ENCODE peak calls at places on chromosomes 13 and 19, in nine cellular contexts. X, T, W, H, N, G, P, L and E are unnamed samples.
A peak's percentile ranks its signal among the peaks of the same experiment; 100 is the strongest.

GRCh38 chr19:46408611-46409039 is 4.7 kb downstream of the CCDC8 start:
- DNase-seq in L (peak; percentile 44), X (no peak), P (no peak), H (peak; percentile 72), G (peak; percentile 70), N (no peak), W (peak; percentile 84), T (no peak), E (no peak)

GRCh38 chr19:6219592-6220290 is 60.0 kb downstream of the MLLT1 start:
- DNase-seq in X (no peak), P (no peak), L (no peak), T (no peak), H (no peak), W (no peak), N (no peak), G (no peak), E (no peak)

GRCh38 chr13:43908156-43909126 is 28.7 kb downstream of the LACC1 start:
- DNase-seq in G (no peak), H (peak; percentile 18), N (peak; percentile 42), L (peak; percentile 58), T (no peak), W (no peak), X (peak; percentile 8), P (no peak), E (no peak)

GRCh38 chr13:114046447-114046846 is 72.6 kb upstream of the C13orf46 start:
- DNase-seq in T (no peak), G (no peak), W (no peak), P (no peak), H (no peak), L (no peak), X (no peak), N (no peak), E (no peak)

GRCh38 chr13:47277774-47278173 is 380.9 kb upstream of the HTR2A start:
- DNase-seq in N (no peak), W (no peak), H (peak; percentile 15), T (no peak), L (no peak), P (no peak), X (no peak), G (no peak), E (no peak)

GRCh38 chr13:95560387-95560786 is 7.9 kb downstream of the CLDN10 start:
- DNase-seq in H (no peak), P (no peak), W (no peak), N (no peak), G (no peak), L (no peak), X (no peak), T (no peak), E (no peak)

GRCh38 chr13:39616087-39616694 is 13.2 kb upstream of the LHFPL6 start:
- DNase-seq in P (no peak), N (peak; percentile 63), H (peak; percentile 43), L (peak; percentile 84), W (no peak), G (peak; percentile 40), X (peak; percentile 29), T (no peak), E (no peak)

GRCh38 chr13:86174632-86175031 is 375.4 kb upstream of the SLITRK6 start:
- DNase-seq in H (no peak), P (no peak), T (no peak), W (no peak), L (no peak), G (no peak), X (no peak), N (no peak), E (no peak)

GRCh38 chr19:16624236-16624635 is 3.8 kb downstream of the MED26 start:
- DNase-seq in L (no peak), T (no peak), X (no peak), H (no peak), G (peak; percentile 42), P (no peak), W (no peak), N (no peak), E (no peak)

GRCh38 chr13:99277629-99278028 is 19.4 kb upstream of the GPR18 start:
- DNase-seq in W (no peak), X (no peak), N (no peak), G (no peak), L (no peak), H (no peak), T (no peak), P (no peak), E (no peak)

GRCh38 chr19:22532388-22533310 is 101.5 kb upstream of the ZNF492 start:
- DNase-seq in W (peak; percentile 64), P (no peak), H (no peak), T (peak; percentile 30), G (peak; percentile 100), X (no peak), L (no peak), N (no peak), E (no peak)

GRCh38 chr13:35664747-35665146 is 188.3 kb upstream of the MAB21L1 start:
- DNase-seq in T (no peak), G (no peak), P (no peak), L (no peak), W (no peak), N (no peak), H (no peak), X (no peak), E (no peak)

GRCh38 chr19:40229484-40229883 is 3.0 kb upstream of the CCNP start:
- DNase-seq in X (no peak), G (no peak), N (no peak), H (peak; percentile 35), L (no peak), P (no peak), W (no peak), T (no peak), E (no peak)

GRCh38 chr19:46426035-46426505 is 2.7 kb downstream of the PNMA8C start:
- DNase-seq in P (no peak), W (no peak), G (peak; percentile 68), L (peak; percentile 33), H (no peak), T (no peak), X (peak; percentile 65), N (no peak), E (no peak)

GRCh38 chr13:42760949-42761348 is 20.4 kb upstream of the FAM216B start:
- DNase-seq in L (no peak), P (no peak), N (no peak), G (peak; percentile 51), H (no peak), X (no peak), T (no peak), W (no peak), E (no peak)

GRCh38 chr19:18202759-18203407 is 959 bp downstream of the RAB3A start:
- DNase-seq in X (no peak), G (peak; percentile 27), N (peak; percentile 50), T (no peak), W (no peak), H (no peak), P (no peak), L (peak; percentile 48), E (no peak)

GRCh38 chr13:25213716-25214115 is 41.6 kb upstream of the AMER2 start:
- DNase-seq in T (no peak), X (no peak), L (no peak), W (no peak), P (no peak), G (no peak), H (no peak), N (no peak), E (no peak)

GRCh38 chr13:76991432-76991795 is 467 bp upstream of the CLN5 start:
- DNase-seq in X (no peak), W (no peak), N (peak; percentile 72), T (no peak), P (peak; percentile 44), H (no peak), L (peak; percentile 5), G (peak; percentile 24), E (no peak)

DNA sequence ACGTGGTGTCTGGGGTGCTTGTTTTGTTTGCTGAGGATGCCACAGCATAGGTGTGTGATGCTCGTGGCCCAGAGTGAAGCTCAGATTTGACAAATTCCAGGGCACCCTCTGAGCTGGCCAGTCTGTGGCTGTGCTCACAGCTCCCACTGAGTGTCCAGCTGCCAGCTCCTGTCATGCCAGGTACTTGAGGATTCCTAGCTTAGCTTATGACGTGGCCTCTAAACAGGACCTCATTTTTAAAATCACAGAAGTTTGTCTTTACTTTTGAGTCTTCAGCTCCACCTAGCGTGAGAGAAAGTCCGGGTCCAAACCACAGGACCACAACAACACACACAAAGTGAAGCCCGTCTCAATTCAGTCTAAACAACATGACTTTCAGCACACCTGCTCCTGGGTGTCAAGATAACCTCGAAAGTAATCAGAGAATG is 117.3 kb downstream of the RAB20 start:
- DNase-seq in G (no peak), P (no peak), W (peak; percentile 31), X (peak; percentile 11), N (no peak), T (no peak), H (peak; percentile 49), L (no peak), E (no peak)
- TF ChIP-seq CTCF in G (no peak), P (peak; percentile 3), W (peak; percentile 54), X (no peak), N (no peak), T (no peak), H (peak; percentile 11), L (no peak), E (peak; percentile 44)

GRCh38 chr19:49213791-49214190 is 56.2 kb downstream of the TRPM4 start:
- DNase-seq in P (no peak), L (no peak), X (peak; percentile 25), T (no peak), G (no peak), N (no peak), H (no peak), W (no peak), E (no peak)
- TF ChIP-seq CTCF in P (no peak), L (peak; percentile 26), X (no peak), T (no peak), G (no peak), N (no peak), H (peak; percentile 10), W (no peak), E (no peak)

DNA sequence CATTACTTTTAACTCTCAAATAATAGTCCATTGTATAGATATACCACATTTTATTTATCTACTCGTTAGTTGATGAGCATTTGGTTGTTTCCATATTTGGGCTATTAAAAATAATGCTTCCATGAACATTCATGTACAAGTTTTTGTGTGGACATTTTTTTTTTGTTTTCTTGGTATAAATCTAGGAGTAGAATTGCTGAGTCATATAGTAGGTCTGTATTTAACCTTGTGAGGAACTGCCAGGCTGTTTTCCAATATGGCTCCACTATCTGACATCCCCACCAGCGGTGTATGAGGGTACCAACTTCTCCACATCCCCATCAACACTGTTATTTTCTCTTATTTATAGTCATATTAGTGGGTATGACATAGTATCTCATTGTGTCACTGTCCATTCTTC is 143.1 kb downstream of the RAP2A start:
- DNase-seq in T (no peak), N (no peak), W (no peak), X (no peak), H (no peak), L (no peak), G (no peak), P (no peak), E (no peak)
- TF ChIP-seq CTCF in T (no peak), N (no peak), W (no peak), X (no peak), H (no peak), L (no peak), G (no peak), P (no peak), E (no peak)

DNA sequence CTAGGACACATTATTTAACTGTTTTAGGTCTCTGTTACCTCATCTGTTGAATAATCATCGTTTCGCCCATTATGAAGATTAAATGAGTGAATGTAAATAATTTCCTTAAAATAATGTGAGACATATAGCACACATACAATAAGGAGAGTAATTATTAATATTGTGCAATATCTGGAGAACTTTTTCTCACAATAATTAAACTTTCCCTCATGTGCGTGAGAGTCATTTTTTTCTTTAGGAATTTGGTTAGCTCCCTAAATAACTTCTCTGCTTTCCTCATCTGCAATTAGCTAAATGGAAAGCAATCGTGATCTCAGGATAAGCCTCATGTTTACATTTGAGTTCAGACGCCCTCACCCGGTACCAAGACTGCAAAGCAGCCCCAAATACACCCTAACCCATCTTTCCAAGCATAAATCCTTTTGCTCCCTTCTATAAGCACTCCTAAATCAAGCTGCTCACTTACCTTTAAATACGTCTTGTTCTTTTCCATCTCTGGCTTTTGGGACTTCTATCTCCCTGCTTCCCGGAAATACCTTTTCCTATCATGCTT is 78.8 kb downstream of the MZT1 start:
- DNase-seq in N (no peak), X (no peak), H (no peak), L (peak; percentile 46), G (no peak), W (no peak), P (no peak), T (no peak), E (no peak)
- TF ChIP-seq CTCF in N (no peak), X (no peak), H (peak; percentile 12), L (peak; percentile 63), G (no peak), W (no peak), P (no peak), T (no peak), E (no peak)